ENCODE peak calls at places on chromosomes 13 and 19, in eight cellular contexts. H is heart left ventricle, F is ovary, Z is Calu3, C is dorsolateral prefrontal cortex, I is omental fat pad, X is tibial nerve, U is H1. L is an unnamed sample.
A peak's percentile ranks its signal among the peaks of the same experiment; 100 is the strongest.

GRCh38 chr13:112567161-112567862 is 20.6 kb downstream of the TUBGCP3 start:
- DNase-seq in U (no peak), X (no peak), Z (no peak), C (no peak), H (no peak), F (no peak), I (no peak), L (no peak)

GRCh38 chr19:29549105-29550070 is 23.6 kb downstream of the VSTM2B start:
- DNase-seq in I (no peak), F (no peak), X (no peak), Z (no peak), C (peak; percentile 3), U (no peak), H (no peak), L (no peak)

GRCh38 chr13:48278806-48279205 is 24.7 kb upstream of the RB1 start:
- DNase-seq in X (no peak), I (no peak), Z (no peak), F (no peak), H (no peak), C (no peak), U (no peak), L (no peak)

GRCh38 chr13:100039740-100040139 is 49.2 kb upstream of the PCCA start:
- DNase-seq in X (no peak), U (no peak), Z (no peak), I (no peak), C (no peak), F (no peak), H (no peak), L (no peak)

GRCh38 chr13:46530084-46530935 is 22.7 kb upstream of the LRCH1 start:
- DNase-seq in X (no peak), H (no peak), Z (no peak), F (no peak), I (no peak), C (no peak), U (no peak), L (no peak)

GRCh38 chr13:30892966-30893365 is 13.1 kb upstream of the MEDAG start:
- DNase-seq in X (no peak), U (no peak), F (no peak), Z (peak; percentile 51), H (peak; percentile 57), C (no peak), I (no peak), L (peak; percentile 89)

GRCh38 chr19:14089662-14090508 is 666 bp downstream of the SAMD1 start:
- DNase-seq in I (no peak), X (no peak), Z (peak; percentile 48), H (peak; percentile 73), U (no peak), F (peak; percentile 53), C (peak; percentile 33), L (no peak)

GRCh38 chr19:58091251-58091995 is 6.6 kb downstream of the ZSCAN18 start:
- DNase-seq in H (no peak), I (no peak), X (no peak), C (no peak), U (no peak), Z (no peak), F (no peak), L (no peak)

GRCh38 chr13:100608906-100609305 is 20.3 kb upstream of the GGACT start:
- DNase-seq in H (no peak), I (no peak), F (no peak), C (no peak), Z (no peak), X (no peak), U (no peak), L (no peak)

GRCh38 chr19:40626918-40627317 is 25.7 kb downstream of the LTBP4 start:
- DNase-seq in H (peak; percentile 18), I (no peak), Z (no peak), U (no peak), X (no peak), F (no peak), C (no peak), L (no peak)

GRCh38 chr19:35344511-35345031 is 3.1 kb upstream of the FFAR1 start:
- DNase-seq in F (no peak), X (no peak), I (peak; percentile 5), Z (no peak), U (no peak), C (no peak), H (no peak), L (peak; percentile 68)

GRCh38 chr19:976476-976875 is 7.7 kb upstream of the WDR18 start:
- DNase-seq in C (no peak), U (no peak), H (no peak), F (no peak), Z (no peak), X (no peak), I (no peak), L (no peak)

GRCh38 chr19:3396881-3397265 is 30.5 kb downstream of the NFIC start:
- DNase-seq in C (no peak), X (no peak), U (no peak), Z (no peak), H (no peak), F (no peak), I (no peak), L (no peak)

GRCh38 chr13:102779426-102780159 is 6.0 kb upstream of the TEX30 start:
- DNase-seq in F (no peak), C (no peak), I (no peak), U (no peak), Z (no peak), H (no peak), X (no peak), L (no peak)

GRCh38 chr19:56671613-56671994 is at the start of gene ZNF835:
- DNase-seq in I (peak; percentile 76), U (peak; percentile 83), X (peak; percentile 81), F (peak; percentile 93), C (peak; percentile 97), Z (no peak), H (peak; percentile 98), L (peak; percentile 91)

GRCh38 chr13:72562686-72563085 is 164.7 kb downstream of the MZT1 start:
- DNase-seq in X (no peak), U (no peak), Z (no peak), I (no peak), H (no peak), F (no peak), C (no peak), L (no peak)

GRCh38 chr13:38202730-38203129 is 146.9 kb upstream of the UFM1 start:
- DNase-seq in H (no peak), F (no peak), X (no peak), I (no peak), U (no peak), Z (no peak), C (no peak), L (no peak)

GRCh38 chr13:45295536-45295935 is 45.4 kb downstream of the TPT1 start:
- DNase-seq in H (no peak), F (peak; percentile 26), U (no peak), I (no peak), C (no peak), X (peak; percentile 33), Z (no peak), L (no peak)
- TF ChIP-seq CTCF in H (no peak), F (no peak), U (no peak), I (no peak), C (no peak), X (no peak), Z (no peak), L (no peak)

GRCh38 chr19:49347835-49348234 is 12.6 kb downstream of the CD37 start:
- DNase-seq in X (no peak), F (no peak), C (peak; percentile 71), Z (peak; percentile 39), I (no peak), H (no peak), U (no peak), L (no peak)
- TF ChIP-seq CTCF in X (no peak), F (no peak), C (no peak), Z (no peak), I (no peak), H (no peak), U (peak; percentile 38), L (no peak)

DNA sequence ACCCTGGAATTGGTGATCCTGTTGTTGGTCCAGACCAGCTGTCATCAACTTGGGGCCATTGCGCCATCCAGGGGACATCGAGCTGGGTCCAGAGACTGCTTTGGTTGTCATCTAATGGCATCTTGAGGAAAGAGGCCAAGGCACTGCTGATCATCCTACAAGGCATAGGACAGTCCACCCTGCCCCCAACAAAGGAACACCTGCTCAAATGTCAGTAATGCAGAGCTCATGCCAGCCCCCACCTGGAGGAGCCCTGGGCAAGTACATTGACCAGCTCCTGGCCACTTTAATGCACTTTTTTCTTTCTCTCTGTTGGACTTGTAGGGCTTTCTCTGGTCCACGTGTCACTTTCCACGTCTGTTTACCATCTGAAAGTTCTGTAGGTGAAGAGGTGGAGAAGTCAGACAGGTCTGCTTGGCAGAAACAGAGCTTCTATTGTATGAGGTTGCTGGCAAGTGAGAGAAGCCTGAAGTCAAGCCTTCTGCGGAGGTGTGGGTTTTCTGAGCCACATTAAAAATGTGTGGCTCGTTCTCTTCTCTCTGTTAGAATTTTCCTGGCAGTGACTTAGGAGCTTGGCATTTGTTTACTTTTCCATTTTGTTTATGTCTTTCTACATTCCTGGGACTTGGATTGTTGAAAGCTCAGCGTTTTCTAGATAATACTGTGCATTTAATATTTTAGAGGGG is 124.0 kb upstream of the RNF113B start:
- DNase-seq in H (no peak), F (no peak), I (no peak), X (no peak), C (no peak), Z (peak; percentile 22), U (no peak), L (no peak)
- TF ChIP-seq CTCF in H (no peak), F (no peak), I (no peak), X (no peak), C (no peak), Z (no peak), U (no peak), L (no peak)

DNA sequence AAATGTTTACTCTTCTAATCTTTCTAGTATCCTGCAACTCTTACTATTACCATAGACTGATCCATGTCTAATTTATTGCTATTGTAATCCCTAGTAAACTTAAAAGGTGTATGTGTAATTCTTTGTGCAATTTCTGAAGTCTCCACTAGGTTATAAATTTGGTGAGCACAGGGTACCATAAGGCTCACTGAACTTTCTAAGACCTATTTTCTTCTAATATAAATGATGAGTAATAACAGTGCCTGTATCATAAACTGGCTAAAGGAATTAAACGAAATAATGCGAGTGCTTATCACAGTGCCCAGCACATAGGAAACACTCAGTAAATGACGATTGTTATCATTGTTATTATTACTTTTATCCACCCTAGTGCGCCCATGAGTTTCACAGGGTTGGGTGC is 119.1 kb downstream of the KLF12 start:
- DNase-seq in F (no peak), I (no peak), H (no peak), U (no peak), C (no peak), X (no peak), Z (no peak), L (no peak)
- TF ChIP-seq CTCF in F (no peak), I (no peak), H (no peak), U (no peak), C (no peak), X (no peak), Z (no peak), L (no peak)